ENCODE peak calls at places on chromosome 21, in six cellular contexts. One of them, this sample, is unnamed.

GRCh38 chr21:27776925-27777553 is 810.2 kb upstream of the ADAMTS5 start:
- DNase-seq in A549: no peak
- DNase-seq in BE2C: no peak
- DNase-seq in MM.1S: no peak
- DNase-seq in PC-9: no peak
- DNase-seq in CD8-positive, alpha-beta T cell: no peak
- DNase-seq in this sample: no peak

GRCh38 chr21:38831526-38832467 is 26.1 kb downstream of the ETS2 start:
- DNase-seq in A549: no peak
- DNase-seq in BE2C: no peak
- DNase-seq in MM.1S: peak; percentile 14
- DNase-seq in PC-9: peak; percentile 79
- DNase-seq in CD8-positive, alpha-beta T cell: no peak
- DNase-seq in this sample: no peak

GRCh38 chr21:16913010-16913409 is 599.8 kb upstream of the CXADR start:
- DNase-seq in A549: no peak
- DNase-seq in BE2C: peak; percentile 52
- DNase-seq in MM.1S: no peak
- DNase-seq in PC-9: no peak
- DNase-seq in CD8-positive, alpha-beta T cell: no peak
- DNase-seq in this sample: peak; percentile 63

GRCh38 chr21:44065428-44065827 is 41.8 kb upstream of the PWP2 start:
- DNase-seq in A549: no peak
- DNase-seq in BE2C: no peak
- DNase-seq in MM.1S: no peak
- DNase-seq in PC-9: no peak
- DNase-seq in CD8-positive, alpha-beta T cell: peak; percentile 84
- DNase-seq in this sample: no peak

GRCh38 chr21:27649323-27649722 is 682.4 kb upstream of the ADAMTS5 start:
- DNase-seq in A549: no peak
- DNase-seq in BE2C: no peak
- DNase-seq in MM.1S: no peak
- DNase-seq in PC-9: no peak
- DNase-seq in CD8-positive, alpha-beta T cell: no peak
- DNase-seq in this sample: no peak

GRCh38 chr21:32572574-32573420 is 12.5 kb downstream of the TCP10L start:
- DNase-seq in A549: no peak
- DNase-seq in BE2C: peak; percentile 37
- DNase-seq in MM.1S: no peak
- DNase-seq in PC-9: peak; percentile 53
- DNase-seq in CD8-positive, alpha-beta T cell: no peak
- DNase-seq in this sample: peak; percentile 51

GRCh38 chr21:45297329-45297728 is 9.6 kb upstream of the POFUT2 start:
- DNase-seq in A549: no peak
- DNase-seq in BE2C: no peak
- DNase-seq in MM.1S: no peak
- DNase-seq in PC-9: no peak
- DNase-seq in CD8-positive, alpha-beta T cell: no peak
- DNase-seq in this sample: peak; percentile 26

GRCh38 chr21:31220567-31220966 is 123.5 kb downstream of the TIAM1 start:
- DNase-seq in A549: no peak
- DNase-seq in BE2C: no peak
- DNase-seq in MM.1S: no peak
- DNase-seq in PC-9: no peak
- DNase-seq in CD8-positive, alpha-beta T cell: no peak
- DNase-seq in this sample: no peak

GRCh38 chr21:45410865-45411809 is 6.2 kb downstream of the COL18A1 start:
- DNase-seq in A549: no peak
- DNase-seq in BE2C: peak; percentile 73
- DNase-seq in MM.1S: no peak
- DNase-seq in PC-9: no peak
- DNase-seq in CD8-positive, alpha-beta T cell: no peak
- DNase-seq in this sample: peak; percentile 49

GRCh38 chr21:32423320-32423719 is 10.8 kb downstream of the EVA1C start:
- DNase-seq in A549: no peak
- DNase-seq in BE2C: no peak
- DNase-seq in MM.1S: no peak
- DNase-seq in PC-9: no peak
- DNase-seq in CD8-positive, alpha-beta T cell: no peak
- DNase-seq in this sample: no peak

GRCh38 chr21:23792300-23792699 is 1815.0 kb downstream of the MRPL39 start:
- DNase-seq in A549: no peak
- DNase-seq in BE2C: no peak
- DNase-seq in MM.1S: no peak
- DNase-seq in PC-9: no peak
- DNase-seq in CD8-positive, alpha-beta T cell: no peak
- DNase-seq in this sample: no peak
- H3K9me3 ChIP-seq in A549: no peaks in the 10 kb centered on the region
- H3K9me3 ChIP-seq in BE2C: no peaks in the 10 kb centered on the region
- H3K9me3 ChIP-seq in MM.1S: no peaks in the 10 kb centered on the region
- H3K9me3 ChIP-seq in PC-9: no peaks in the 10 kb centered on the region
- H3K9me3 ChIP-seq in CD8-positive, alpha-beta T cell: no peaks in the 10 kb centered on the region
- H3K9me3 ChIP-seq in this sample: peaks cover 19% of the 10 kb centered on the region

GRCh38 chr21:41045534-41046268 is 122.3 kb upstream of the BACE2 start:
- DNase-seq in A549: no peak
- DNase-seq in BE2C: no peak
- DNase-seq in MM.1S: no peak
- DNase-seq in PC-9: no peak
- DNase-seq in CD8-positive, alpha-beta T cell: no peak
- DNase-seq in this sample: peak; percentile 85
- TF ChIP-seq CTCF in A549: no peak
- TF ChIP-seq CTCF in BE2C: no peak
- TF ChIP-seq CTCF in MM.1S: peak; percentile 55
- TF ChIP-seq CTCF in PC-9: peak; percentile 28
- TF ChIP-seq CTCF in CD8-positive, alpha-beta T cell: no peak
- TF ChIP-seq CTCF in this sample: peak; percentile 80

GRCh38 chr21:9756677-9757076 is 764.7 kb upstream of the TPTE start:
- DNase-seq in A549: no peak
- DNase-seq in BE2C: no peak
- DNase-seq in MM.1S: no peak
- DNase-seq in PC-9: no peak
- DNase-seq in CD8-positive, alpha-beta T cell: no peak
- DNase-seq in this sample: no peak
- H3K9me3 ChIP-seq in A549: no peaks in the 10 kb centered on the region
- H3K9me3 ChIP-seq in BE2C: peaks cover 5% of the 10 kb centered on the region
- H3K9me3 ChIP-seq in MM.1S: no peaks in the 10 kb centered on the region
- H3K9me3 ChIP-seq in PC-9: no peaks in the 10 kb centered on the region
- H3K9me3 ChIP-seq in CD8-positive, alpha-beta T cell: peaks cover 3% of the 10 kb centered on the region
- H3K9me3 ChIP-seq in this sample: peaks cover 94% of the 10 kb centered on the region

GRCh38 chr21:42047821-42048613 is 23.1 kb upstream of the UMODL1 start:
- DNase-seq in A549: no peak
- DNase-seq in BE2C: no peak
- DNase-seq in MM.1S: peak; percentile 60
- DNase-seq in PC-9: no peak
- DNase-seq in CD8-positive, alpha-beta T cell: no peak
- DNase-seq in this sample: no peak
- TF ChIP-seq CTCF in A549: no peak
- TF ChIP-seq CTCF in BE2C: no peak
- TF ChIP-seq CTCF in MM.1S: no peak
- TF ChIP-seq CTCF in PC-9: no peak
- TF ChIP-seq CTCF in CD8-positive, alpha-beta T cell: no peak
- TF ChIP-seq CTCF in this sample: no peak

GRCh38 chr21:36694041-36694515 is 4.8 kb upstream of the SIM2 start:
- DNase-seq in A549: no peak
- DNase-seq in BE2C: no peak
- DNase-seq in MM.1S: no peak
- DNase-seq in PC-9: no peak
- DNase-seq in CD8-positive, alpha-beta T cell: no peak
- DNase-seq in this sample: peak; percentile 57
- H3K9me3 ChIP-seq in A549: no peaks in the 10 kb centered on the region
- H3K9me3 ChIP-seq in BE2C: no peaks in the 10 kb centered on the region
- H3K9me3 ChIP-seq in MM.1S: no peaks in the 10 kb centered on the region
- H3K9me3 ChIP-seq in PC-9: no peaks in the 10 kb centered on the region
- H3K9me3 ChIP-seq in CD8-positive, alpha-beta T cell: no peaks in the 10 kb centered on the region
- H3K9me3 ChIP-seq in this sample: no peaks in the 10 kb centered on the region

DNA sequence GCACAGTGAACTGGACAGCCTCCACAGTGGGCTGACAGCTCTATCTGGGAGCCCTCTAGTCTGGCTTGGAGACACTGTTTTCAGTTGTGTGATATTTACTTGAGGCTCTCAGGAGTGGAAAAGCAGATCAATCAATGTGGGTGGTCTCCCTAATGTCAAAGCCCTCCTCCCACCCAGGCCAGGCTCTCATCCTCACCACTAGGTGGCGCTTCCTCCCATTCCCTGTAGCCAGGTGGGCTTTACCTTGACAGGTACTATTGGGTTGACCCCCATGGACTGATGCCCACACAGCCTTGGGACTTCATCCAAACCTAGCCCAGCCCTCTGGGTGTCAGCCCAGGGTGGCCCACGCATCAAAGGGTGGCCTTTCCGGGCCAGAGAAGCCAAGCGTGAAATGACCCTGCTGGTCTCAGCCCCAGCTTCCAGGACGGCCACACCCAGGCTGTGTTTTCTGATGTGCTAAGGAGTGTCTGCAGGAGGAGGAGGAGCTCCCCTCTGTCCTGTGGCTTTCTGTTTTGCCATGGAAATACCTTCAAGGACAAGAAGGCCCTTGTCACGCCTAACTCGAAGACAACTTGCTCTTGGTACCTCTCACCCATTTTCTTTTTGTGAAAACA is 54.0 kb downstream of the CLIC6 start:
- DNase-seq in A549: no peak
- DNase-seq in BE2C: no peak
- DNase-seq in MM.1S: no peak
- DNase-seq in PC-9: no peak
- DNase-seq in CD8-positive, alpha-beta T cell: peak; percentile 41
- DNase-seq in this sample: peak; percentile 86
- TF ChIP-seq CTCF in A549: no peak
- TF ChIP-seq CTCF in BE2C: peak; percentile 43
- TF ChIP-seq CTCF in MM.1S: peak; percentile 79
- TF ChIP-seq CTCF in PC-9: peak; percentile 64
- TF ChIP-seq CTCF in CD8-positive, alpha-beta T cell: peak; percentile 81
- TF ChIP-seq CTCF in this sample: peak; percentile 93

GRCh38 chr21:14073615-14074014 is 137.1 kb downstream of the LIPI start:
- DNase-seq in A549: no peak
- DNase-seq in BE2C: no peak
- DNase-seq in MM.1S: no peak
- DNase-seq in PC-9: no peak
- DNase-seq in CD8-positive, alpha-beta T cell: no peak
- DNase-seq in this sample: no peak
- H3K9me3 ChIP-seq in A549: no peaks in the 10 kb centered on the region
- H3K9me3 ChIP-seq in BE2C: no peaks in the 10 kb centered on the region
- H3K9me3 ChIP-seq in MM.1S: no peaks in the 10 kb centered on the region
- H3K9me3 ChIP-seq in PC-9: no peaks in the 10 kb centered on the region
- H3K9me3 ChIP-seq in CD8-positive, alpha-beta T cell: no peaks in the 10 kb centered on the region
- H3K9me3 ChIP-seq in this sample: peaks cover 22% of the 10 kb centered on the region

DNA sequence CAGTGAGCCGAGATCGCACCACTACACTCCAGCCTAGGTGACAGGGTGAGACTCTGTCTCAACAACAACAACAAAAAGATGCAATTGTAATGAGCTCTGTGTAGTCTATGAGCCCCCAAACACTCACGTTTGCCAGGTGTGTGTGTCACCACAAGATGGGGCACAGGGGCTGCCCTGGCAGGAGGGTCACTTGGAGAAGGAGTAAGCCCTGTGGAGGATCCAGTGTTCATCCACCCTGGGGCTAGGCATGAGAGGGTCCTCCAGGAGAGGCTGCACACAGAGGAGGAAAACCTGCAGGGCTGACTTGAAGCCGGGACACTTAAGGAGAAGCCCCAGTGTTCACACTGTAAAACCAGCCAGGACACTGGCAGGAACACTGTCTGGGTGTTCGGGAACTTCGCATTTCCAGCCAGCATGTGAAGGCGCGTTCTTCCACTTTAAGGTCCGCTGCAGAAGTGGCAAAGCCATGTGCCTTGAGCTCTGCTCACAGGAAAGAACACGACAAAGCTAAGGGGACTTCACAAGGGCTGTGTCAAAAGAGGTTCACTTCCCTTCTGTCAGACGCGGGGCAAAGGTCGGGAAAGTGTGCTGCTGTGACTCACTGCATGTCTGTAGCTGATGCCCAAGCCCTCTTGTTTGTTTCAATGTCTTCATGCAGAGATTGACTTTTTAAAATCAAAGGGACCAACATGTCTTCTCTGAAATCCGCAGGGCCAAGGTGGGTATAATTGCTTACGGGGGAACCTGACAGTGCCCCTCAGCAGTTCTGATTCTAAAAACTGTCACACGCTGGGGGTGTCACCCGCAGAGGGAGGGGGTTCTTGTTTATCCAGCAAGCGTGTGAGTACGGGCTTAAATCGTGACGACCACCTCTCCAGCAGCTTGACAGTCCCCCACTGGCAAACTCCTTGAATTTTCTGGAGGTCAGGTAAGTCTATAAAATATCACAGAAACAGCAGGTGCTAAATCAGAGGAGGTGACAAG is 102.8 kb downstream of the RIPK4 start:
- DNase-seq in A549: no peak
- DNase-seq in BE2C: no peak
- DNase-seq in MM.1S: no peak
- DNase-seq in PC-9: peak; percentile 76
- DNase-seq in CD8-positive, alpha-beta T cell: no peak
- DNase-seq in this sample: no peak
- TF ChIP-seq CTCF in A549: no peak
- TF ChIP-seq CTCF in BE2C: no peak
- TF ChIP-seq CTCF in MM.1S: no peak
- TF ChIP-seq CTCF in PC-9: no peak
- TF ChIP-seq CTCF in CD8-positive, alpha-beta T cell: no peak
- TF ChIP-seq CTCF in this sample: peak; percentile 66

DNA sequence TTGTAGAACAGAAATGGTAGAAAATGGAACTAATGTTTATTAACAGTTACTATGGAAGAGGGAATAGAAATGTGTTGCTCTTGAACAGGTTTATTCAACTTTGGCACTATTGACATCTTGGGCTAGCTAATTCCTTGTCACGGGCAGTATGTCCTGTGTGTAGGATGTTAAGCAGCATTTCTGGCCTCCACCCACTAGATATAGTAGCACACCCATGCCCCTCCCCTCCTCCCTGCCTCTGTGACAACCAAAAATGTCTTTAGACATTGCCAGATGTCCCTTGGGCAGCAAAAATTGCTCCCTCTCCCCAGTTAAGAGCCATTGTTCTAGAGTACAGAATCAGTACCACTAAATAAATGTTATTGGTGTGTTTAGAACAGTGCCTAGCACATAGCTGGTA is 91.4 kb upstream of the TPTE start:
- DNase-seq in A549: no peak
- DNase-seq in BE2C: no peak
- DNase-seq in MM.1S: no peak
- DNase-seq in PC-9: no peak
- DNase-seq in CD8-positive, alpha-beta T cell: no peak
- DNase-seq in this sample: no peak
- H3K9me3 ChIP-seq in A549: peaks cover 43% of the 10 kb centered on the region
- H3K9me3 ChIP-seq in BE2C: peaks cover 11% of the 10 kb centered on the region
- H3K9me3 ChIP-seq in MM.1S: no peaks in the 10 kb centered on the region
- H3K9me3 ChIP-seq in PC-9: no peaks in the 10 kb centered on the region
- H3K9me3 ChIP-seq in CD8-positive, alpha-beta T cell: peaks cover 10% of the 10 kb centered on the region
- H3K9me3 ChIP-seq in this sample: peaks cover 89% of the 10 kb centered on the region

This sample was measured in endodermal cell.